ENCODE peak calls at places on chromosome 3, in six cellular contexts. X is trophoblast cell, A is BE2C, B is stomach, R is IMR-90, Y is Peyer's patch. N is an unnamed sample.

GRCh38 chr3:99639579-99639978 is 1.2 kb downstream of the COL8A1 start:
- DNase-seq in X (no peak), A (no peak), B (no peak), R (peak; percentile 35), Y (no peak), N (peak; percentile 76)

GRCh38 chr3:61985020-61985419 is 388.3 kb downstream of the FEZF2 start:
- DNase-seq in X (no peak), A (no peak), B (no peak), R (peak; percentile 82), Y (no peak), N (peak; percentile 8)

GRCh38 chr3:140756240-140757016 is 78.6 kb downstream of the TRIM42 start:
- DNase-seq in X (no peak), A (no peak), B (no peak), R (no peak), Y (no peak), N (no peak)

GRCh38 chr3:132654190-132654589 is 5.4 kb downstream of the ACAD11 start:
- DNase-seq in X (no peak), A (peak; percentile 23), B (no peak), R (no peak), Y (no peak), N (no peak)

GRCh38 chr3:119302697-119303630 is 8.8 kb downstream of the ARHGAP31 start:
- DNase-seq in X (no peak), A (no peak), B (no peak), R (no peak), Y (no peak), N (peak; percentile 30)

GRCh38 chr3:52742418-52743041 is 28.2 kb downstream of the NEK4 start:
- DNase-seq in X (no peak), A (no peak), B (no peak), R (peak; percentile 34), Y (no peak), N (peak; percentile 58)

GRCh38 chr3:32467333-32468070 is 35.1 kb downstream of the CMTM6 start:
- DNase-seq in X (peak; percentile 61), A (peak; percentile 55), B (peak; percentile 86), R (peak; percentile 52), Y (peak; percentile 88), N (peak; percentile 83)

GRCh38 chr3:192597511-192597910 is 129.8 kb downstream of the FGF12 start:
- DNase-seq in X (peak; percentile 22), A (no peak), B (peak; percentile 75), R (no peak), Y (no peak), N (no peak)

GRCh38 chr3:115072265-115073008 is 74.7 kb downstream of the ZBTB20 start:
- DNase-seq in X (no peak), A (no peak), B (no peak), R (peak; percentile 46), Y (no peak), N (no peak)

GRCh38 chr3:108106031-108106430 is 15.2 kb upstream of the CD47 start:
- DNase-seq in X (no peak), A (no peak), B (no peak), R (peak; percentile 84), Y (no peak), N (no peak)

GRCh38 chr3:153856932-153857331 is 264.3 kb upstream of the ARHGEF26 start:
- DNase-seq in X (no peak), A (no peak), B (no peak), R (no peak), Y (no peak), N (no peak)

GRCh38 chr3:158539414-158540014 is 31.5 kb upstream of the MLF1 start:
- DNase-seq in X (peak; percentile 15), A (peak; percentile 57), B (peak; percentile 34), R (peak; percentile 58), Y (peak; percentile 55), N (peak; percentile 76)

GRCh38 chr3:173730391-173730790 is 332.8 kb downstream of the NLGN1 start:
- DNase-seq in X (no peak), A (no peak), B (no peak), R (peak; percentile 25), Y (no peak), N (peak; percentile 49)

GRCh38 chr3:100968908-100969556 is 24.2 kb downstream of the ABI3BP start:
- DNase-seq in X (no peak), A (peak; percentile 8), B (no peak), R (no peak), Y (no peak), N (peak; percentile 63)

GRCh38 chr3:138674131-138674530 is 65.6 kb downstream of the FAIM start:
- DNase-seq in X (no peak), A (no peak), B (no peak), R (no peak), Y (no peak), N (no peak)

GRCh38 chr3:155076888-155077287 is 3.2 kb upstream of the MME start:
- DNase-seq in X (no peak), A (no peak), B (no peak), R (peak; percentile 52), Y (no peak), N (no peak)

GRCh38 chr3:138329127-138329983 is at the start of gene NME9:
- DNase-seq in X (peak; percentile 87), A (peak; percentile 98), B (peak; percentile 89), R (peak; percentile 73), Y (peak; percentile 96), N (peak; percentile 88)

GRCh38 chr3:55471084-55471483 is 16.0 kb downstream of the WNT5A start:
- DNase-seq in X (no peak), A (no peak), B (no peak), R (no peak), Y (no peak), N (no peak)

GRCh38 chr3:54518011-54518675 is 395.8 kb downstream of the CACNA2D3 start:
- DNase-seq in X (no peak), A (no peak), B (no peak), R (no peak), Y (no peak), N (no peak)

GRCh38 chr3:71978150-71978721 is 193.3 kb upstream of the PROK2 start:
- DNase-seq in X (no peak), A (no peak), B (no peak), R (no peak), Y (no peak), N (no peak)

GRCh38 chr3:36868614-36869436 is 76.0 kb downstream of the TRANK1 start:
- DNase-seq in X (peak; percentile 42), A (peak; percentile 43), B (peak; percentile 35), R (peak; percentile 63), Y (peak; percentile 77), N (peak; percentile 79)

GRCh38 chr3:8456118-8456811 is 45.4 kb upstream of the LMCD1 start:
- DNase-seq in X (peak; percentile 59), A (no peak), B (no peak), R (peak; percentile 42), Y (no peak), N (no peak)

GRCh38 chr3:8457039-8457438 is 44.6 kb upstream of the LMCD1 start:
- DNase-seq in X (no peak), A (no peak), B (no peak), R (peak; percentile 65), Y (no peak), N (peak; percentile 54)

GRCh38 chr3:8458235-8458634 is 43.4 kb upstream of the LMCD1 start:
- DNase-seq in X (no peak), A (no peak), B (no peak), R (peak; percentile 59), Y (no peak), N (peak; percentile 71)

GRCh38 chr3:8453153-8453552 is 48.5 kb upstream of the LMCD1 start:
- DNase-seq in X (no peak), A (no peak), B (no peak), R (no peak), Y (no peak), N (no peak)

DNA sequence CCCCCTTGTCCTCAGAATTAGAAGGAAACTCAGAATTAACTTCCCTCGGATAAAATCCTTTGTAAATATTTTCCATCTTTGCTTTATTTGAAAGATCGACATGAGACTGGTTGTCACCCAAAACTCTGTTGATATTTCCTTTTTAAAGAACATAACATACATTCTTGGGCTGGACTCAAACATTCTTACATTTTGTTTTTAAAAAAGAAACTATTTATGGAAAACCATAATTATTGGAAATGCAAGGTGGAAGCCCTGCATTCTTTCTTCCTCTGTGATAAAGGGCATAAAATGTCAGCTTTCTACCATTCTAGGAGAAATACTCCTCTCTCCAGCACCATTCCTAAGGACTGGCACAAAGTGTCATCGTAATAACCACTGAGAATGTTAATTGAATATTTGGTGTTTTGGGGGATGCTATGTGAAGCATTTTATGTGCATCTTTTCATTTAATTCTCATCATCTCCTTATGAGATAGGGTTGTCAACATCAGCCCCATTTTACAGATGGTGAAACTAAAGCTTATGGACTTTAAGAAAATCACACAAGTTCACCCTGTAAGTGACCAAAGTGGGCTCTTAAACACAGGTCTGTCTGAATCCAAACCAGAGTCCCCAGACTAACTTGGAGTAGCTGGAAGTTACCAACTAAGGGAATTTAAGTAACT is 46.0 kb upstream of the LMCD1 start:
- DNase-seq in X (no peak), A (no peak), B (no peak), R (no peak), Y (no peak), N (no peak)
- H3K4me1 ChIP-seq in X (peaks cover 7% of the 10 kb centered on the region), A (no peaks in the 10 kb centered on the region), B (no peaks in the 10 kb centered on the region), R (peaks cover 25% of the 10 kb centered on the region), Y (no peaks in the 10 kb centered on the region), N (peaks cover 68% of the 10 kb centered on the region)

GRCh38 chr3:42032693-42033349 is 58.3 kb upstream of the TRAK1 start:
- DNase-seq in X (peak; percentile 96), A (no peak), B (peak; percentile 45), R (peak; percentile 98), Y (peak; percentile 78), N (peak; percentile 93)
- H3K4me1 ChIP-seq in X (peaks cover 56% of the 10 kb centered on the region), A (no peaks in the 10 kb centered on the region), B (peaks cover 37% of the 10 kb centered on the region), R (peaks cover 45% of the 10 kb centered on the region), Y (peaks cover 44% of the 10 kb centered on the region), N (peaks cover 58% of the 10 kb centered on the region)

GRCh38 chr3:109548192-109548938 is 211.0 kb upstream of the DPPA4 start:
- DNase-seq in X (no peak), A (no peak), B (no peak), R (peak; percentile 33), Y (no peak), N (peak; percentile 53)
- H3K4me1 ChIP-seq in X (no peaks in the 10 kb centered on the region), A (no peaks in the 10 kb centered on the region), B (no peaks in the 10 kb centered on the region), R (no peaks in the 10 kb centered on the region), Y (no peaks in the 10 kb centered on the region), N (no peaks in the 10 kb centered on the region)

DNA sequence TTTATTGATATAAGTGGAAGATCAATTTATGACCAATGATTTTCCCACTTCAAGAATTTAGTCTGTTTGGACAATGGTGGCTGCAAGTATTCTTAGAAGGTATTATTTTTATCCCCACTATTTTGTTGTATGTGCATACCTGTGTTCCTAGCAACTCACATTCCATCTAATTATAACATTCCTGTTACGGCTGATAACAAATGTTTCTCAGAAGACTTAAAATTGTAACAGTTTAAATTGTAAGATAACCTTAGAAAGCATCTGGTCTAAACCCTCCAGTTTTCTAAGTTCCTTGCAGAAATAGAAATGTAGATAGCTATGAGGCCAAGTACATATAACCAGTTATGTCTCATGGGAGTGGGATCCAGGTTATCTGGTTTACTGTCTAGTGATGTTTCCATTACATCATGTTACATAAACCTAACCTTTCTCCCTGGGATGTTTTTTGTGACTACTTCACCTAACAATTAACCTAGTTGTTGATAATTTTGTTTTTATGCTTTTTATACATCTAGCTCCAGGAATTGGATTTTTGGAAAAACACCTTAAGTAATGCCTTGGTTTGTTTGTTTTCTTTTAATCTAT is 11.1 kb upstream of the MFN1 start:
- DNase-seq in X (peak; percentile 64), A (no peak), B (no peak), R (no peak), Y (no peak), N (no peak)
- H3K4me1 ChIP-seq in X (no peaks in the 10 kb centered on the region), A (no peaks in the 10 kb centered on the region), B (no peaks in the 10 kb centered on the region), R (no peaks in the 10 kb centered on the region), Y (no peaks in the 10 kb centered on the region), N (no peaks in the 10 kb centered on the region)

GRCh38 chr3:59775781-59776270 is 726.0 kb upstream of the CFAP20DC start:
- DNase-seq in X (no peak), A (no peak), B (no peak), R (no peak), Y (no peak), N (no peak)
- H3K4me1 ChIP-seq in X (peaks cover 9% of the 10 kb centered on the region), A (no peaks in the 10 kb centered on the region), B (no peaks in the 10 kb centered on the region), R (peaks cover 15% of the 10 kb centered on the region), Y (no peaks in the 10 kb centered on the region), N (peaks cover 22% of the 10 kb centered on the region)

GRCh38 chr3:149650828-149651227 is 7.0 kb downstream of the WWTR1 start:
- DNase-seq in X (no peak), A (no peak), B (no peak), R (no peak), Y (no peak), N (no peak)
- H3K4me1 ChIP-seq in X (peaks cover 7% of the 10 kb centered on the region), A (no peaks in the 10 kb centered on the region), B (peaks cover 19% of the 10 kb centered on the region), R (peaks cover 12% of the 10 kb centered on the region), Y (peaks cover 17% of the 10 kb centered on the region), N (peaks cover 52% of the 10 kb centered on the region)

N was measured in adipocyte.